ENCODE peak calls at places on chromosomes 6 and 20, in ten cellular contexts. Z is endodermal cell, F is AG04449, L is GM12864, C is retinal pigment epithelial cell, K is IMR-90, E is NB4, H is progenitor cell of endocrine pancreas, J is GM10248, O is left lung. Y is an unnamed sample.

GRCh38 chr20:58636983-58637421 is 14.1 kb upstream of the STX16 start:
- DNase-seq in F (no peak), Z (peak), E (no peak), C (no peak), O (no peak), L (no peak), H (no peak), J (no peak), K (no peak), Y (no peak)

GRCh38 chr6:132190097-132190814 is 211.0 kb downstream of the MOXD1 start:
- DNase-seq in O (no peak), H (no peak), K (peak), E (no peak), F (no peak), C (no peak), Z (no peak), J (peak), L (peak), Y (no peak)

GRCh38 chr6:31794866-31795615 is 511 bp downstream of the VARS1 start:
- DNase-seq in L (no peak), K (no peak), E (peak), J (peak), F (no peak), Z (no peak), O (peak), H (no peak), C (no peak), Y (no peak)

GRCh38 chr20:39916236-39916635 is 772.8 kb downstream of the MAFB start:
- DNase-seq in Z (no peak), E (no peak), O (no peak), H (no peak), K (no peak), L (no peak), F (no peak), C (no peak), J (no peak), Y (no peak)

GRCh38 chr20:54650201-54650722 is 174.9 kb downstream of the DOK5 start:
- DNase-seq in E (no peak), O (no peak), K (peak), J (no peak), H (no peak), Z (no peak), L (no peak), C (no peak), F (no peak), Y (no peak)

GRCh38 chr20:4967752-4968477 is 33.4 kb downstream of the SLC23A2 start:
- DNase-seq in Z (no peak), L (no peak), H (no peak), C (no peak), K (no peak), J (no peak), O (no peak), E (no peak), F (no peak), Y (no peak)

GRCh38 chr6:31453259-31453658 is 44.7 kb upstream of the MICB start:
- DNase-seq in Z (no peak), H (no peak), L (no peak), F (no peak), O (no peak), C (no peak), K (no peak), J (no peak), E (peak), Y (no peak)

GRCh38 chr6:26536571-26537159 is 1.5 kb upstream of the HMGN4 start:
- DNase-seq in E (peak), C (no peak), O (no peak), K (peak), F (no peak), H (no peak), L (peak), J (peak), Z (peak), Y (peak)

GRCh38 chr6:35674594-35674993 is 14.1 kb downstream of the FKBP5 start:
- DNase-seq in C (no peak), O (no peak), K (no peak), H (no peak), L (no peak), J (no peak), E (no peak), Z (no peak), F (no peak), Y (no peak)

GRCh38 chr6:166862287-166862977 is 93.9 kb downstream of the RNASET2 start:
- DNase-seq in K (no peak), O (no peak), L (no peak), C (no peak), F (no peak), Z (peak), H (peak), J (peak), E (no peak), Y (no peak)
- TF ChIP-seq CTCF in K (no peak), O (no peak), L (peak), C (no peak), F (no peak), Z (no peak), H (no peak), J (peak), E (no peak), Y (peak)

GRCh38 chr6:24283043-24283985 is 74.5 kb downstream of the DCDC2 start:
- DNase-seq in Z (peak), J (peak), E (peak), K (peak), C (peak), L (peak), H (peak), O (peak), F (no peak), Y (peak)
- TF ChIP-seq CTCF in Z (peak), J (peak), E (peak), K (peak), C (peak), L (peak), H (peak), O (peak), F (peak), Y (peak)

DNA sequence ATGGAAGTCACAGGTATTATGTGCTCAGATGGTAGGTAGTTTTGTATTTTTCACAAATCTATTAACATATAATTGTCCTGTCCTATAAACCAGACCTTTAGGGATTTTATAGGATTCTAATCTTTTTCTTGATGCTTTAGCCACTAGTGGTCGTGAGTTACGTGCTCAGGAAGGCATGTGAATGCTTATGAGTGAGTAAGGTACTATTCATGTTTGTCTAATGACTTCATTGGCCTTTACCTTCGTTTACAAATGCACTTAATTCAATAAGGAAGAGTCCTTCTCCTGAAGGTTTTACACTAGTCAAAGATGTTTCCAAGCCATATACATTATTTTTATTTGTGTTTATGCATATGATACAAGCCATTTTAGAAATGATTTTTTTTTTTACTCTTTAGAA is 23.0 kb downstream of the PACRG start:
- DNase-seq in C (no peak), F (no peak), J (no peak), K (peak), O (no peak), Z (no peak), H (no peak), L (no peak), E (no peak), Y (no peak)
- TF ChIP-seq CTCF in C (no peak), F (no peak), J (no peak), K (no peak), O (no peak), Z (no peak), H (no peak), L (no peak), E (no peak), Y (no peak)

GRCh38 chr6:169101036-169101805 is 152.4 kb downstream of the THBS2 start:
- DNase-seq in K (no peak), L (no peak), O (no peak), F (no peak), E (no peak), C (no peak), J (no peak), Z (no peak), H (no peak), Y (no peak)

GRCh38 chr6:169101981-169102380 is 151.7 kb downstream of the THBS2 start:
- DNase-seq in K (peak), F (no peak), C (no peak), Z (no peak), O (no peak), J (no peak), H (no peak), L (no peak), E (no peak), Y (no peak)

GRCh38 chr6:169097336-169098052 is 156.2 kb downstream of the THBS2 start:
- DNase-seq in K (peak), O (no peak), Z (no peak), F (peak), E (no peak), L (no peak), J (no peak), H (no peak), C (peak), Y (no peak)

GRCh38 chr6:169098136-169098535 is 155.5 kb downstream of the THBS2 start:
- DNase-seq in H (no peak), Z (no peak), F (no peak), L (no peak), O (no peak), E (no peak), K (peak), J (no peak), C (no peak), Y (no peak)

GRCh38 chr6:169099411-169100202 is 154.0 kb downstream of the THBS2 start:
- DNase-seq in E (peak), C (no peak), L (no peak), Z (peak), K (peak), O (no peak), J (no peak), F (no peak), H (no peak), Y (no peak)
- TF ChIP-seq CTCF in E (no peak), C (peak), L (no peak), Z (peak), K (peak), O (no peak), J (no peak), F (no peak), H (no peak), Y (no peak)

DNA sequence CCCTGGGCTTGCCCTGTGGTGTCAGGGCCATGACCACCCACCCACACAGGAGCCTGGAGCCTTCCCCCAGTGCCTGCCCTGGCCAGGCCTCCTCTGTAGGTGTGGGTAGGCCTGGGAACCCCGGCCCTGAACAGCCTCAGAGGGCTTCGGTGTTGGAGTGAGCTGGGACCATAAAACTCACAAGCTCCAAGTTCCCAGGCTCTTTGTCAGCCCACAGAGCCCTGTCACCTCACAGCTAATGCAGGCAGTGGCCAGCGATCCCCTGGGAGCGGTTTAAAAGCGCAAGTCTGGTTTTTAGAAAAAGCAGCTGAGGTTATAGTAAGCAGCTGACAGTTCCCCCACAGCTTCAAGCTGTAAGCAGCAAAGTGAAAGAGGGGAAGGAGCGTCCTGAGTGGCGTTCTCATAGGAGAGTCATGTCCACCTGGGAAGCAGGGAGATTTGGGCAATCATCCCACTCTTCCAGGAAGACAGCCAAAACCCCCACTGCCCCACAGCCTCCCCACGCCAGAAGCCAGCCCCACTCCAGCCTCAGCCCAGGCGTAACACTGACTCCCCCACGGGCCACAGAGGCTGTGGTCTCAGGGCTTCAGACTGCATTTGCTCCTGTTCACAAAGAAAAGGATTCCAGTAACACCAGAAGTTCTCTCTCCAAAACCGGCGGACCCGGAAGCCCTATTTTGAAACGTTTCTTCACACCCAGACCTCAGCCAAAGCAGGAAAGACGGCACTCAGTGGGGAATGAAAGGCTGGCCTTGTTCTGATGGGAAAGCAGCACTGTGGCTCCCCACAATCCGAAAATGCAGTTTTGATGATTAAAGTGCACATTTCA is 34.3 kb upstream of the FOXC1 start:
- DNase-seq in K (peak), E (peak), L (no peak), F (no peak), C (no peak), H (no peak), J (no peak), Z (peak), O (no peak), Y (no peak)
- TF ChIP-seq CTCF in K (no peak), E (no peak), L (no peak), F (no peak), C (no peak), H (no peak), J (no peak), Z (no peak), O (no peak), Y (no peak)

GRCh38 chr6:91500689-91501303 is 913.9 kb upstream of the MAP3K7 start:
- DNase-seq in F (no peak), Z (no peak), C (no peak), H (no peak), L (no peak), K (no peak), J (no peak), O (no peak), E (no peak), Y (no peak)

GRCh38 chr6:91498576-91498975 is 911.7 kb upstream of the MAP3K7 start:
- DNase-seq in Z (no peak), C (no peak), H (no peak), L (no peak), O (no peak), E (no peak), K (no peak), J (no peak), F (no peak), Y (no peak)

DNA sequence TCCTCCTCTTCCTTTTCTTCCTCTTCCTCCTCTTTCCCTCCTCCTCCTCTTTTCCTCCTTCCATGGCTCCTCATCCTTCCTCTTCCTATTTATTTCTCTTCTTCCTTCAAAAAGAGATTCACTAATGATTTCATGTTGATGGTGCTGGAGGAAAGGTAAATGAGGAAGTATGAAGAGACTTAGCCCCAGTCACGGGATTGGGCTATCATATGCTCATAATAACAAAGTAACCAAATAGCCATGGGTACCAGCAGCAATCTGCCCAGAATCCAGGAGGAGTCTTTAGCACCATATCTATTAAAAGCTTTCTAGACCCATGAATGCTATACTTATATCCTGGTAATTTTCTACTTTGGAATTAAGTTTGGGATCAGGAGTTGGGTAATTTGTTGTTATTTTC is 910.9 kb upstream of the MAP3K7 start:
- DNase-seq in H (no peak), O (no peak), Z (no peak), J (no peak), F (no peak), K (no peak), E (no peak), C (no peak), L (no peak), Y (no peak)
- TF ChIP-seq CTCF in H (no peak), O (no peak), Z (no peak), J (no peak), F (no peak), K (no peak), E (no peak), C (no peak), L (no peak), Y (no peak)

GRCh38 chr20:62549499-62550086 is 73.8 kb upstream of the GATA5 start:
- DNase-seq in E (no peak), F (no peak), H (no peak), C (no peak), L (no peak), K (no peak), Z (no peak), O (no peak), J (no peak), Y (no peak)
- TF ChIP-seq CTCF in E (no peak), F (no peak), H (no peak), C (peak), L (peak), K (no peak), Z (no peak), O (no peak), J (no peak), Y (peak)

GRCh38 chr6:102064142-102064541 is 670.6 kb downstream of the GRIK2 start:
- DNase-seq in L (no peak), K (no peak), F (no peak), C (no peak), Z (no peak), E (no peak), O (no peak), H (no peak), J (no peak), Y (no peak)
- TF ChIP-seq CTCF in L (no peak), K (no peak), F (no peak), C (no peak), Z (no peak), E (no peak), O (no peak), H (no peak), J (no peak), Y (no peak)

GRCh38 chr6:134064461-134064860 is 12.0 kb upstream of the SLC2A12 start:
- DNase-seq in E (no peak), C (no peak), K (no peak), Z (no peak), H (no peak), L (no peak), F (no peak), O (no peak), J (no peak), Y (no peak)

GRCh38 chr6:134061440-134061839 is 9.0 kb upstream of the SLC2A12 start:
- DNase-seq in F (no peak), Z (no peak), K (no peak), L (no peak), E (no peak), C (no peak), H (no peak), O (no peak), J (no peak), Y (no peak)

GRCh38 chr6:134063121-134063965 is 10.9 kb upstream of the SLC2A12 start:
- DNase-seq in C (no peak), Z (peak), O (no peak), K (peak), H (no peak), E (no peak), J (no peak), L (no peak), F (no peak), Y (no peak)

GRCh38 chr6:134063966-134064445 is 11.6 kb upstream of the SLC2A12 start:
- DNase-seq in K (peak), E (peak), C (no peak), L (peak), J (peak), F (peak), O (no peak), H (peak), Z (peak), Y (peak)

DNA sequence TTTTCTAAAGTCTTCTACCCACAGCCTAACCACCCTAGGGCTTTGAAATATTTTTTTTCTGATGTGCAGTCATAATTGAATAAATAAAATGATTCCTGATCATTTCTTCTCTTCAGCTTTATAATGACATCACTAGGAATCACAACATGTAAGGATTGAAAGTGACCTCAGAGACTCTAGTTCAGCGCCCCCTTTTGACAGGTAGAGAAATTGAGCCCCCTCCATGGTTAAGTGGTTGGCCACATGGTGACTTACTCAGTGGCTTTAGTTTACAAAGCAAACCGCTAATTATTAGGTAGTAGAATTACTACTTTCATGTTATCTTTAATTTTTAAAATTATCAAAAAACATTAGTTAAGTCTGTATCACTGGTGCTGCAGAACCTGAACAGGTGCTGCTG is 13.3 kb upstream of the SLC2A12 start:
- DNase-seq in E (peak), F (no peak), K (peak), J (peak), Z (peak), L (no peak), H (no peak), O (no peak), C (no peak), Y (no peak)
- TF ChIP-seq CTCF in E (peak), F (peak), K (peak), J (peak), Z (peak), L (peak), H (peak), O (peak), C (peak), Y (peak)

GRCh38 chr6:125753218-125753936 is 3.9 kb downstream of the HEY2 start:
- DNase-seq in O (no peak), Z (no peak), K (peak), E (peak), L (no peak), H (no peak), C (no peak), J (no peak), F (no peak), Y (no peak)
- TF ChIP-seq CTCF in O (peak), Z (peak), K (peak), E (peak), L (peak), H (peak), C (peak), J (peak), F (no peak), Y (peak)

Y was measured in GM06990.